ENCODE peak calls at places on chromosomes 13 and 19, in five cellular contexts. V is HS-27A, A is T-helper 9 cell, F is EH, L is left colon. H is an unnamed sample.

GRCh38 chr19:4455742-4456565 is 1.6 kb downstream of the UBXN6 start:
- DNase-seq in V (no peak), A (no peak), F (peak; percentile 76), L (no peak), H (peak; percentile 60)

GRCh38 chr19:17576758-17577532 is 21.5 kb downstream of the COLGALT1 start:
- DNase-seq in V (no peak), A (no peak), F (peak; percentile 17), L (peak; percentile 80), H (no peak)

GRCh38 chr19:47243776-47244547 is 12.4 kb upstream of the CCDC9 start:
- DNase-seq in V (no peak), A (peak; percentile 81), F (peak; percentile 98), L (peak; percentile 93), H (peak; percentile 86)

GRCh38 chr13:107866666-107867623 is 348.4 kb downstream of the LIG4 start:
- DNase-seq in V (no peak), A (no peak), F (peak; percentile 3), L (no peak), H (peak; percentile 9)

GRCh38 chr13:47480941-47481340 is 520.1 kb downstream of the SUCLA2 start:
- DNase-seq in V (no peak), A (no peak), F (peak; percentile 59), L (no peak), H (no peak)

GRCh38 chr19:55257461-55258411 is 1.1 kb downstream of the PPP6R1 start:
- DNase-seq in V (no peak), A (peak; percentile 13), F (peak; percentile 39), L (no peak), H (no peak)

GRCh38 chr13:106657104-106657503 is 89.2 kb upstream of the ARGLU1 start:
- DNase-seq in V (no peak), A (no peak), F (no peak), L (no peak), H (no peak)

GRCh38 chr19:911197-912033 is 1.6 kb downstream of the R3HDM4 start:
- DNase-seq in V (no peak), A (no peak), F (no peak), L (no peak), H (no peak)

GRCh38 chr19:29714953-29715694 is at the start of gene C19orf12:
- DNase-seq in V (no peak), A (peak; percentile 38), F (peak; percentile 60), L (peak; percentile 46), H (no peak)

GRCh38 chr19:16836115-16836905 is 7.1 kb downstream of the SIN3B start:
- DNase-seq in V (no peak), A (no peak), F (no peak), L (peak; percentile 30), H (no peak)

GRCh38 chr19:34996978-34997640 is 3.0 kb upstream of the GRAMD1A start:
- DNase-seq in V (no peak), A (no peak), F (no peak), L (no peak), H (no peak)

GRCh38 chr19:47022140-47022536 is 2.5 kb downstream of the NPAS1 start:
- DNase-seq in V (no peak), A (no peak), F (no peak), L (no peak), H (no peak)

GRCh38 chr19:4504874-4505569 is 13.3 kb downstream of the PLIN4 start:
- DNase-seq in V (no peak), A (no peak), F (no peak), L (no peak), H (no peak)

H was measured in astrocyte of the cerebellum.